ENCODE peak calls at places on chromosomes 5 and 9, in six cellular contexts. D, K, J, P, M and L are unnamed samples.

GRCh38 chr9:88953401-88954029 is 37.8 kb upstream of the S1PR3 start:
- DNase-seq in D (no peak), K (no peak), J (no peak), P (no peak), M (no peak), L (no peak)

GRCh38 chr5:1733369-1733768 is 66.3 kb downstream of the MRPL36 start:
- DNase-seq in D (no peak), K (no peak), J (peak), P (no peak), M (no peak), L (no peak)

GRCh38 chr5:59274130-59274529 is 619.4 kb downstream of the PDE4D start:
- DNase-seq in D (no peak), K (no peak), J (no peak), P (no peak), M (no peak), L (no peak)

GRCh38 chr5:143170977-143171376 is 232.5 kb downstream of the NR3C1 start:
- DNase-seq in D (no peak), K (no peak), J (no peak), P (no peak), M (no peak), L (no peak)

GRCh38 chr5:83764101-83764500 is 43.4 kb upstream of the HAPLN1 start:
- DNase-seq in D (no peak), K (no peak), J (no peak), P (no peak), M (no peak), L (no peak)

GRCh38 chr9:88820055-88820454 is 171.2 kb upstream of the S1PR3 start:
- DNase-seq in D (no peak), K (no peak), J (no peak), P (no peak), M (no peak), L (no peak)

GRCh38 chr9:121541945-121542344 is 42.3 kb upstream of the GGTA1 start:
- DNase-seq in D (no peak), K (no peak), J (no peak), P (no peak), M (peak), L (no peak)

GRCh38 chr9:121748080-121748479 is 96.6 kb downstream of the DAB2IP start:
- DNase-seq in D (no peak), K (no peak), J (no peak), P (peak), M (no peak), L (no peak)

GRCh38 chr9:32502459-32502858 is 23.5 kb downstream of the RIGI start:
- DNase-seq in D (no peak), K (no peak), J (no peak), P (no peak), M (no peak), L (no peak)

GRCh38 chr5:149938272-149938671 is 6.3 kb downstream of the PDE6A start:
- DNase-seq in D (no peak), K (no peak), J (no peak), P (no peak), M (peak), L (no peak)

GRCh38 chr9:136946893-136947891 is 2.1 kb downstream of the C8G start:
- DNase-seq in D (no peak), K (no peak), J (no peak), P (no peak), M (no peak), L (no peak)

GRCh38 chr9:98833090-98833956 is 25.9 kb downstream of the GALNT12 start:
- DNase-seq in D (no peak), K (no peak), J (no peak), P (no peak), M (peak), L (no peak)

GRCh38 chr5:116130471-116130870 is 45.6 kb downstream of the COMMD10 start:
- DNase-seq in D (no peak), K (no peak), J (no peak), P (no peak), M (no peak), L (no peak)

DNA sequence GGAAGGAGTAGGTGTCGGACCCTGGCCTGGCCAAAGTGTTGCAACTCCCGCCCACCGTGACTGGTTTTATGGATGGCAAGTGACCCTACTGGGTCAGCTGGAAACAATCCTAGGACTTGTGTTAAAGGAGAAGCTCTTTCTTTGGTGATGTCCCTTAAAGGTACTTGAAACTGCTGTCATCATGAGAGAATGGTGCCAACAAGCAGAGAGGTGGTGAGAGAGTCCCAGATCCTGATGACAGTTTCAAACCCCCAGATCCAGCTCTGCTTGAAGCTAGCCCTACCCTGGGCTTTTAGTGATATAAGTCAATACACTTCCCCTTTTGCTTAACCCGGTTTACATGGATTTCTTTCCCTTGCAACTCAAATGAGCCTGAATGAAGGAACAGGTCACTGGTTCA is 72.5 kb upstream of the UBTD2 start:
- DNase-seq in D (no peak), K (no peak), J (no peak), P (no peak), M (no peak), L (no peak)
- H3K27ac ChIP-seq in D (no peak), K (no peak), J (no peak), P (no peak), M (no peak), L (no peak)

GRCh38 chr5:121982500-121983261 is 20.9 kb downstream of the SRFBP1 start:
- DNase-seq in D (no peak), K (no peak), J (no peak), P (no peak), M (no peak), L (no peak)
- H3K4me3 ChIP-seq in D (no peak), K (no peak), J (no peak), P (no peak), M (no peak), L (no peak)

GRCh38 chr5:77852514-77853352 is 76.6 kb upstream of the TBCA start:
- DNase-seq in D (peak), K (no peak), J (no peak), P (peak), M (peak), L (peak)
- H3K27ac ChIP-seq in D (peak), K (no peak), J (no peak), P (no peak), M (no peak), L (no peak)

DNA sequence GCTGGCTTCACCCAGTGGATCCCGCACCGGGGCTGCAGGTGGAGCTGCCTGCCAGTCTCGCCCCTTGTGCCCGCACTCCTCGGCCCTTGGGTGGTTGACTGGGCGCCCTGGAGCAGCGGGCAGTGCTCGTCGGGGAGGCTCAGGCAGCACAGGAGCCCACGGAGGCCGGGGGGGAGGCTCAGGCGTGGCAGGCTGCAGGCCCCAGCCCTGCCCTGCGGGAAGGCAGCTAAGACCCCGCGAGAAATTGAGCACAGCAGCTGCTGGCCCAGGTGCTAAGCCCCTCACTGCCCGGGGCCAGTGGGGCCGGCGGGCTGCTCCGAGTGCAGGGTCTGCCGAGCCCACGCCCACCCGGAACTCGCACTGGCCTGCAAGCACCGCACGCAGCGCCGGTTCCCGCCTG is 3.7 kb upstream of the ADAMTS6 start:
- DNase-seq in D (no peak), K (no peak), J (no peak), P (no peak), M (no peak), L (no peak)
- H3K4me3 ChIP-seq in D (no peak), K (no peak), J (no peak), P (no peak), M (no peak), L (no peak)

GRCh38 chr5:56012281-56012963 is 17.7 kb upstream of the IL6ST start:
- DNase-seq in D (no peak), K (no peak), J (no peak), P (peak), M (peak), L (peak)

GRCh38 chr5:56010431-56010830 is 15.7 kb upstream of the IL6ST start:
- DNase-seq in D (no peak), K (no peak), J (no peak), P (no peak), M (no peak), L (no peak)

GRCh38 chr5:56006094-56006493 is 11.3 kb upstream of the IL6ST start:
- DNase-seq in D (no peak), K (no peak), J (no peak), P (no peak), M (no peak), L (no peak)

GRCh38 chr5:56006600-56006999 is 11.8 kb upstream of the IL6ST start:
- DNase-seq in D (no peak), K (no peak), J (no peak), P (no peak), M (no peak), L (no peak)

GRCh38 chr5:56011835-56012234 is 17.1 kb upstream of the IL6ST start:
- DNase-seq in D (no peak), K (peak), J (no peak), P (no peak), M (no peak), L (no peak)
- H3K27ac ChIP-seq in D (peak), K (peak), J (no peak), P (no peak), M (peak), L (no peak)

GRCh38 chr9:5511935-5512580 is 1.7 kb downstream of the PDCD1LG2 start:
- DNase-seq in D (no peak), K (no peak), J (no peak), P (no peak), M (no peak), L (no peak)

GRCh38 chr9:5512658-5513452 is 2.5 kb downstream of the PDCD1LG2 start:
- DNase-seq in D (no peak), K (no peak), J (no peak), P (no peak), M (no peak), L (no peak)

GRCh38 chr9:5510360-5510931 is at the start of gene PDCD1LG2:
- DNase-seq in D (no peak), K (peak), J (no peak), P (no peak), M (no peak), L (no peak)

GRCh38 chr9:5510991-5511390 is 660 bp downstream of the PDCD1LG2 start:
- DNase-seq in D (no peak), K (no peak), J (no peak), P (no peak), M (no peak), L (no peak)

GRCh38 chr9:5511476-5511875 is 1.1 kb downstream of the PDCD1LG2 start:
- DNase-seq in D (no peak), K (no peak), J (no peak), P (no peak), M (no peak), L (no peak)
- H3K4me3 ChIP-seq in D (no peak), K (peak), J (peak), P (no peak), M (peak), L (no peak)